ENCODE peak calls at places on chromosomes 4 and X, in seven cellular contexts. E is fibroblast of the conjunctiva, T is iPS-NIHi11, I is left lung, X is mesendoderm, L is progenitor cell of endocrine pancreas, F is right cardiac atrium. R is an unnamed sample.

GRCh38 chr4:40856836-40857362 is 107.1 kb downstream of the NSUN7 start:
- DNase-seq in L (peak), X (peak), I (peak), T (peak), E (peak), F (peak), R (no peak)

GRCh38 chr4:6891436-6892170 is 18.0 kb upstream of the TBC1D14 start:
- DNase-seq in E (no peak), L (no peak), X (no peak), I (peak), T (no peak), F (no peak), R (no peak)

GRCh38 chr4:22233257-22233656 is 282.6 kb downstream of the ADGRA3 start:
- DNase-seq in E (no peak), F (no peak), L (no peak), X (no peak), I (no peak), T (no peak), R (no peak)

GRCh38 chrX:100731441-100732281 is at the start of gene SYTL4:
- DNase-seq in L (peak), T (peak), I (peak), E (no peak), X (peak), F (peak), R (no peak)

GRCh38 chr4:153154010-153154975 is 50.0 kb upstream of the TRIM2 start:
- DNase-seq in T (no peak), X (no peak), L (no peak), F (no peak), I (no peak), E (no peak), R (no peak)

GRCh38 chr4:7235030-7235380 is 42.7 kb downstream of the SORCS2 start:
- DNase-seq in X (no peak), F (no peak), T (no peak), I (no peak), E (no peak), L (no peak), R (no peak)

GRCh38 chr4:76600447-76600846 is 165.4 kb downstream of the SHROOM3 start:
- DNase-seq in E (no peak), X (no peak), T (no peak), I (no peak), F (no peak), L (no peak), R (no peak)

GRCh38 chrX:37846141-37846540 is 1.2 kb downstream of the DYNLT3 start:
- DNase-seq in F (no peak), I (no peak), E (no peak), L (no peak), T (no peak), X (no peak), R (no peak)

GRCh38 chrX:138858438-138858837 is 146.9 kb upstream of the FGF13 start:
- DNase-seq in E (no peak), T (no peak), I (no peak), F (no peak), X (peak), L (no peak), R (no peak)

GRCh38 chr4:38230121-38230728 is 270.0 kb downstream of the PTTG2 start:
- DNase-seq in X (no peak), F (no peak), L (no peak), T (no peak), E (no peak), I (no peak), R (no peak)

GRCh38 chr4:169000315-169000714 is 9.7 kb downstream of the CBR4 start:
- DNase-seq in L (no peak), I (no peak), F (no peak), E (no peak), X (no peak), T (no peak), R (no peak)

R was measured in SK-N-MC.